ENCODE peak calls at places on chromosomes 16 and 17, in six cellular contexts. One of them, this sample, is unnamed.

GRCh38 chr17:54426287-54426886 is 474.3 kb upstream of the TOM1L1 start:
- DNase-seq in stimulated activated CD4-positive, alpha-beta T cell treated with anti-CD3 and anti-CD28 coated beads, TNF-alpha, amount 100 ng/mL, for 1 hour: no peak
- DNase-seq in stimulated activated CD8-positive, alpha-beta memory T cell treated with anti-CD3 and anti-CD28 coated beads, Interleukin-2, amount 100 ng/mL, for 1 hour: no peak
- DNase-seq in cardiac muscle cell: peak
- DNase-seq in activated T-helper 9 cell treated with anti-CD3 and anti-CD28 coated beads, Interleukin-2, amount 50 U/mL, for 16 hours: no peak
- DNase-seq in substantia nigra: no peak
- DNase-seq in this sample: peak

GRCh38 chr16:73735018-73735417 is 561.6 kb upstream of the PSMD7 start:
- DNase-seq in stimulated activated CD4-positive, alpha-beta T cell treated with anti-CD3 and anti-CD28 coated beads, TNF-alpha, amount 100 ng/mL, for 1 hour: no peak
- DNase-seq in stimulated activated CD8-positive, alpha-beta memory T cell treated with anti-CD3 and anti-CD28 coated beads, Interleukin-2, amount 100 ng/mL, for 1 hour: no peak
- DNase-seq in cardiac muscle cell: no peak
- DNase-seq in activated T-helper 9 cell treated with anti-CD3 and anti-CD28 coated beads, Interleukin-2, amount 50 U/mL, for 16 hours: no peak
- DNase-seq in substantia nigra: no peak
- DNase-seq in this sample: no peak

GRCh38 chr16:24984903-24985675 is 30.1 kb downstream of the ARHGAP17 start:
- DNase-seq in stimulated activated CD4-positive, alpha-beta T cell treated with anti-CD3 and anti-CD28 coated beads, TNF-alpha, amount 100 ng/mL, for 1 hour: no peak
- DNase-seq in stimulated activated CD8-positive, alpha-beta memory T cell treated with anti-CD3 and anti-CD28 coated beads, Interleukin-2, amount 100 ng/mL, for 1 hour: no peak
- DNase-seq in cardiac muscle cell: no peak
- DNase-seq in activated T-helper 9 cell treated with anti-CD3 and anti-CD28 coated beads, Interleukin-2, amount 50 U/mL, for 16 hours: no peak
- DNase-seq in substantia nigra: no peak
- DNase-seq in this sample: no peak

GRCh38 chr17:28669918-28670317 is 7.9 kb downstream of the SUPT6H start:
- DNase-seq in stimulated activated CD4-positive, alpha-beta T cell treated with anti-CD3 and anti-CD28 coated beads, TNF-alpha, amount 100 ng/mL, for 1 hour: no peak
- DNase-seq in stimulated activated CD8-positive, alpha-beta memory T cell treated with anti-CD3 and anti-CD28 coated beads, Interleukin-2, amount 100 ng/mL, for 1 hour: no peak
- DNase-seq in cardiac muscle cell: no peak
- DNase-seq in activated T-helper 9 cell treated with anti-CD3 and anti-CD28 coated beads, Interleukin-2, amount 50 U/mL, for 16 hours: no peak
- DNase-seq in substantia nigra: no peak
- DNase-seq in this sample: no peak

GRCh38 chr16:66968847-66969246 is 7.8 kb downstream of the CES3 start:
- DNase-seq in stimulated activated CD4-positive, alpha-beta T cell treated with anti-CD3 and anti-CD28 coated beads, TNF-alpha, amount 100 ng/mL, for 1 hour: no peak
- DNase-seq in stimulated activated CD8-positive, alpha-beta memory T cell treated with anti-CD3 and anti-CD28 coated beads, Interleukin-2, amount 100 ng/mL, for 1 hour: no peak
- DNase-seq in cardiac muscle cell: no peak
- DNase-seq in activated T-helper 9 cell treated with anti-CD3 and anti-CD28 coated beads, Interleukin-2, amount 50 U/mL, for 16 hours: no peak
- DNase-seq in substantia nigra: no peak
- DNase-seq in this sample: no peak

GRCh38 chr17:37490638-37491614 is 1.2 kb downstream of the DUSP14 start:
- DNase-seq in stimulated activated CD4-positive, alpha-beta T cell treated with anti-CD3 and anti-CD28 coated beads, TNF-alpha, amount 100 ng/mL, for 1 hour: no peak
- DNase-seq in stimulated activated CD8-positive, alpha-beta memory T cell treated with anti-CD3 and anti-CD28 coated beads, Interleukin-2, amount 100 ng/mL, for 1 hour: no peak
- DNase-seq in cardiac muscle cell: peak
- DNase-seq in activated T-helper 9 cell treated with anti-CD3 and anti-CD28 coated beads, Interleukin-2, amount 50 U/mL, for 16 hours: no peak
- DNase-seq in substantia nigra: no peak
- DNase-seq in this sample: no peak

GRCh38 chr17:74361613-74362391 is at the start of gene BTBD17:
- DNase-seq in stimulated activated CD4-positive, alpha-beta T cell treated with anti-CD3 and anti-CD28 coated beads, TNF-alpha, amount 100 ng/mL, for 1 hour: no peak
- DNase-seq in stimulated activated CD8-positive, alpha-beta memory T cell treated with anti-CD3 and anti-CD28 coated beads, Interleukin-2, amount 100 ng/mL, for 1 hour: no peak
- DNase-seq in cardiac muscle cell: peak
- DNase-seq in activated T-helper 9 cell treated with anti-CD3 and anti-CD28 coated beads, Interleukin-2, amount 50 U/mL, for 16 hours: peak
- DNase-seq in substantia nigra: peak
- DNase-seq in this sample: peak

GRCh38 chr16:69084301-69084700 is 21.2 kb upstream of the HAS3 start:
- DNase-seq in stimulated activated CD4-positive, alpha-beta T cell treated with anti-CD3 and anti-CD28 coated beads, TNF-alpha, amount 100 ng/mL, for 1 hour: no peak
- DNase-seq in stimulated activated CD8-positive, alpha-beta memory T cell treated with anti-CD3 and anti-CD28 coated beads, Interleukin-2, amount 100 ng/mL, for 1 hour: no peak
- DNase-seq in cardiac muscle cell: no peak
- DNase-seq in activated T-helper 9 cell treated with anti-CD3 and anti-CD28 coated beads, Interleukin-2, amount 50 U/mL, for 16 hours: no peak
- DNase-seq in substantia nigra: no peak
- DNase-seq in this sample: no peak

GRCh38 chr16:5354645-5355044 is 257.1 kb upstream of the EEF2KMT start:
- DNase-seq in stimulated activated CD4-positive, alpha-beta T cell treated with anti-CD3 and anti-CD28 coated beads, TNF-alpha, amount 100 ng/mL, for 1 hour: no peak
- DNase-seq in stimulated activated CD8-positive, alpha-beta memory T cell treated with anti-CD3 and anti-CD28 coated beads, Interleukin-2, amount 100 ng/mL, for 1 hour: no peak
- DNase-seq in cardiac muscle cell: peak
- DNase-seq in activated T-helper 9 cell treated with anti-CD3 and anti-CD28 coated beads, Interleukin-2, amount 50 U/mL, for 16 hours: no peak
- DNase-seq in substantia nigra: no peak
- DNase-seq in this sample: no peak

GRCh38 chr16:30926937-30927788 is 3.8 kb downstream of the FBXL19 start:
- DNase-seq in stimulated activated CD4-positive, alpha-beta T cell treated with anti-CD3 and anti-CD28 coated beads, TNF-alpha, amount 100 ng/mL, for 1 hour: no peak
- DNase-seq in stimulated activated CD8-positive, alpha-beta memory T cell treated with anti-CD3 and anti-CD28 coated beads, Interleukin-2, amount 100 ng/mL, for 1 hour: no peak
- DNase-seq in cardiac muscle cell: no peak
- DNase-seq in activated T-helper 9 cell treated with anti-CD3 and anti-CD28 coated beads, Interleukin-2, amount 50 U/mL, for 16 hours: no peak
- DNase-seq in substantia nigra: no peak
- DNase-seq in this sample: no peak

GRCh38 chr17:30271102-30271501 is 20.6 kb downstream of the BLMH start:
- DNase-seq in stimulated activated CD4-positive, alpha-beta T cell treated with anti-CD3 and anti-CD28 coated beads, TNF-alpha, amount 100 ng/mL, for 1 hour: no peak
- DNase-seq in stimulated activated CD8-positive, alpha-beta memory T cell treated with anti-CD3 and anti-CD28 coated beads, Interleukin-2, amount 100 ng/mL, for 1 hour: no peak
- DNase-seq in cardiac muscle cell: no peak
- DNase-seq in activated T-helper 9 cell treated with anti-CD3 and anti-CD28 coated beads, Interleukin-2, amount 50 U/mL, for 16 hours: no peak
- DNase-seq in substantia nigra: no peak
- DNase-seq in this sample: no peak

GRCh38 chr17:49439673-49440571 is 25.2 kb upstream of the PHB1 start:
- DNase-seq in stimulated activated CD4-positive, alpha-beta T cell treated with anti-CD3 and anti-CD28 coated beads, TNF-alpha, amount 100 ng/mL, for 1 hour: no peak
- DNase-seq in stimulated activated CD8-positive, alpha-beta memory T cell treated with anti-CD3 and anti-CD28 coated beads, Interleukin-2, amount 100 ng/mL, for 1 hour: no peak
- DNase-seq in cardiac muscle cell: no peak
- DNase-seq in activated T-helper 9 cell treated with anti-CD3 and anti-CD28 coated beads, Interleukin-2, amount 50 U/mL, for 16 hours: no peak
- DNase-seq in substantia nigra: no peak
- DNase-seq in this sample: no peak

GRCh38 chr17:32256012-32256694 is 9.5 kb upstream of the RHBDL3 start:
- DNase-seq in stimulated activated CD4-positive, alpha-beta T cell treated with anti-CD3 and anti-CD28 coated beads, TNF-alpha, amount 100 ng/mL, for 1 hour: no peak
- DNase-seq in stimulated activated CD8-positive, alpha-beta memory T cell treated with anti-CD3 and anti-CD28 coated beads, Interleukin-2, amount 100 ng/mL, for 1 hour: no peak
- DNase-seq in cardiac muscle cell: no peak
- DNase-seq in activated T-helper 9 cell treated with anti-CD3 and anti-CD28 coated beads, Interleukin-2, amount 50 U/mL, for 16 hours: no peak
- DNase-seq in substantia nigra: no peak
- DNase-seq in this sample: peak